ENCODE peak calls at places on chromosomes 7 and 10, in ten cellular contexts. G is foreskin keratinocyte, T is AG04449, W is AG09309, X is choroid plexus epithelial cell, C is lower leg skin, U is foreskin fibroblast, K is A549, H is Panc1, L is DND-41. M is an unnamed sample.

GRCh38 chr7:88358881-88359280 is 52.2 kb upstream of the STEAP4 start:
- DNase-seq in G (no peak), T (no peak), W (no peak), X (no peak), C (no peak), U (no peak), K (no peak), H (no peak), L (no peak), M (no peak)

GRCh38 chr10:102775201-102775972 is 31.6 kb downstream of the WBP1L start:
- DNase-seq in G (no peak), T (no peak), W (no peak), X (peak; percentile 57), C (no peak), U (no peak), K (no peak), H (no peak), L (no peak), M (no peak)

GRCh38 chr10:132497788-132498561 is 39.6 kb upstream of the INPP5A start:
- DNase-seq in G (no peak), T (no peak), W (no peak), X (no peak), C (no peak), U (peak; percentile 51), K (no peak), H (no peak), L (no peak), M (no peak)

GRCh38 chr10:114335614-114336013 is 68.7 kb downstream of the AFAP1L2 start:
- DNase-seq in G (no peak), T (no peak), W (no peak), X (no peak), C (no peak), U (no peak), K (no peak), H (no peak), L (no peak), M (no peak)

GRCh38 chr10:59905735-59906416 is 480 bp downstream of the CCDC6 start:
- DNase-seq in G (no peak), T (no peak), W (no peak), X (no peak), C (peak; percentile 88), U (no peak), K (no peak), H (no peak), L (peak; percentile 26), M (no peak)

GRCh38 chr10:78904196-78904595 is 164.6 kb upstream of the ZMIZ1 start:
- DNase-seq in G (no peak), T (no peak), W (no peak), X (no peak), C (peak; percentile 53), U (no peak), K (no peak), H (no peak), L (no peak), M (no peak)

GRCh38 chr7:102471791-102472125 is 7.0 kb downstream of the POLR2J start:
- DNase-seq in G (no peak), T (no peak), W (no peak), X (no peak), C (no peak), U (no peak), K (no peak), H (no peak), L (no peak), M (no peak)

GRCh38 chr10:77919713-77920108 is 6.8 kb downstream of the DLG5 start:
- DNase-seq in G (no peak), T (no peak), W (no peak), X (peak; percentile 81), C (no peak), U (peak; percentile 86), K (peak; percentile 74), H (no peak), L (no peak), M (no peak)

GRCh38 chr10:102396751-102397151 is 1.2 kb downstream of the NFKB2 start:
- DNase-seq in G (no peak), T (no peak), W (no peak), X (no peak), C (no peak), U (no peak), K (no peak), H (no peak), L (no peak), M (no peak)

GRCh38 chr7:65731562-65732035 is 141.3 kb upstream of the VKORC1L1 start:
- DNase-seq in G (no peak), T (no peak), W (no peak), X (peak; percentile 55), C (no peak), U (peak; percentile 29), K (no peak), H (no peak), L (no peak), M (no peak)

DNA sequence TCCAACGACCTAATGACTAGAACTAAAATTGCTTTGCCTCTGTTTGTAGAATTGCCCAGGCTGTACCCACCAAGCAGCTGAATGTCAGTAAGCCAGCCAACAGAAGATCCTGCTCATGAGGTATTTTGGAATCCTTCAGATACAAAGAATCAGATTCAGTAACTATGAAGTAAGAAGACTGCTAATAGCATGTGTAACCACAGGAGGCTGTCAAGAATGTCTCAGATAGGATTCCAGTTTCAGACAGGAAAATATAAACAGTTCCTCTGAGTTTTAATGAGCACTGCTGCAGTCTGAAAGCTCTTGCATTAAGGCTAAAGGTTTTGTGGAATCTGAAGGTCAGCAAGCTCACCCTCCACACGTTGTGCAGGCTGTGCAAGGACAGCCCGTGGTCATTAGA is 112.6 kb upstream of the ADAM12 start:
- DNase-seq in G (no peak), T (peak; percentile 69), W (peak; percentile 61), X (peak; percentile 94), C (no peak), U (peak; percentile 56), K (no peak), H (no peak), L (no peak), M (peak; percentile 30)
- TF ChIP-seq CTCF in G (no peak), T (no peak), W (no peak), X (peak; percentile 34), C (no peak), U (no peak), K (no peak), H (no peak), L (no peak), M (peak; percentile 10)

DNA sequence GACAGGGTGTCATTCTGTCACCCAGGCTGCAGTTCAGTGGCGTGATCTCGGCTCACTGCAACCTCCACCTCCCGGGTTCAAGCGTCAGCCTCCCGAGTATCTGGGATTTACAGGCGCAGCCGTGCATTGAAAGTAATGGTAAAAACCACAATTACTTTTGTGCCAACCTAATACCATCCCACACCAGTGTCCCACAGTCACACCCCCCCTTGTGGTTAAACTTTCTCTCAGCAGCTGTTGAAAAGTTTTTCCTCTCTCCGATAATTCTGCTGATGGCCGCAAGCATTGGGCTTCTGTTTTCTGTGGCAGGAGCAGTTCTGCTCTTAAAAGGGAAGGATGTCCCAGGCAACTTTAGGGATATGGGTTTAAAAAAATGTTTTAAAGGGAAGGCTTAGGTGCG is 6.6 kb upstream of the LAT2 start:
- DNase-seq in G (no peak), T (no peak), W (peak; percentile 29), X (peak; percentile 63), C (no peak), U (peak; percentile 80), K (peak; percentile 46), H (no peak), L (peak; percentile 76), M (no peak)
- TF ChIP-seq CTCF in G (peak; percentile 71), T (peak; percentile 62), W (peak; percentile 70), X (peak; percentile 73), C (no peak), U (peak; percentile 60), K (peak; percentile 45), H (peak; percentile 79), L (peak; percentile 68), M (peak; percentile 68)

GRCh38 chr7:27897441-27897847 is 157.5 kb downstream of the TAX1BP1 start:
- DNase-seq in G (no peak), T (no peak), W (no peak), X (no peak), C (no peak), U (no peak), K (no peak), H (no peak), L (no peak), M (no peak)

GRCh38 chr7:27897001-27897400 is 157.0 kb downstream of the TAX1BP1 start:
- DNase-seq in G (no peak), T (no peak), W (no peak), X (peak; percentile 81), C (no peak), U (no peak), K (no peak), H (no peak), L (no peak), M (no peak)

GRCh38 chr7:27899601-27900000 is 159.6 kb downstream of the TAX1BP1 start:
- DNase-seq in G (no peak), T (no peak), W (no peak), X (no peak), C (no peak), U (no peak), K (no peak), H (no peak), L (peak; percentile 15), M (no peak)

GRCh38 chr7:27900006-27900405 is 160.0 kb downstream of the TAX1BP1 start:
- DNase-seq in G (no peak), T (no peak), W (no peak), X (no peak), C (no peak), U (no peak), K (no peak), H (no peak), L (no peak), M (no peak)

GRCh38 chr7:27898735-27899134 is 158.8 kb downstream of the TAX1BP1 start:
- DNase-seq in G (no peak), T (no peak), W (no peak), X (no peak), C (no peak), U (no peak), K (no peak), H (no peak), L (no peak), M (no peak)
- TF ChIP-seq CTCF in G (no peak), T (no peak), W (no peak), X (no peak), C (no peak), U (no peak), K (no peak), H (no peak), L (no peak), M (no peak)

DNA sequence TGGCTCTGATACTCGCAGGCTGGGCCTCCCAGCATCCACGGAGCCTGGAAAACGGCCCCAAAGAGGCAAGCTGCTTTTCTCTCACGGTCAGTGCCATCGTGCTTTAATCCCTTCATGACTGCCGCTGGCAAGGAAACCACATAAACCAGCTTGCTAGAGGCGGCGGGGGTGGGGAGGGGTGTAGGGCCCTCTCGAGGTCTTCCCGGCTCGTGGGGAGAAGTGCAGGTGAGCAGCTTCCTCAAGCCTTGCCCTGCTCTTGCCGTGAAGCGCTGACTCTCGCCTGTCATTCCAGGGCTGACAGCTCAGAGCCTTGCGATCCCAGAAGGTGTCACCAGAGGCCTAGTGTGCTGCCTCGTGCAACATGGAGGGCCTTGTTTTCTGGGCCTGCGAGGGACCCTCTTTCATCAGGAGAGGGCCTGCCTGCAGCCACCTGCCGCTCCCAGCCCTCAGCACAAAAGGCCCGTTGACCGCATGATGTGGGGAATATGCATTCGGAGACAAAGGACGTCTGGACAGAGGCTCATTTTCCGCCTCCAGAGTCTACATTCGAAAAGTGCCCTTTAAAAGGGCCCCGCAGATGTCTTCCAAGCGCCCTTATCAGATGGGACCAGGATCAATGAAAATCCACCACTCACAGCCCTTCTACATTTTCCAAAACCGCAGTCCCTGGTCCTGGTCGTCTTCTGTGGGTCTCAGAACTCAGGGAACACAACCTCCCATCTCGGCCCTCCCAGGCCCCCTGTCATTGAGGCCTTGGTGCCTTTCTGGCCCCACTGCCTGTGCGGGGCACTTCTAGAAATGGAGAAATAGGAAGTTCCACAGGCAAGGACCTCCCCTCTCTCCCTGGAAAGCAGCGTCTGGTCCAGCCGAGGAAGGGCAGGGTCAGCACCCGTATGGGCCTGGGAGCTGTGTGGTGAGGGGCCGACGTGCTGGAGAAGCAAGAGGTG is 58.7 kb downstream of the ZRANB1 start:
- DNase-seq in G (no peak), T (no peak), W (no peak), X (peak; percentile 30), C (peak; percentile 86), U (peak; percentile 59), K (no peak), H (no peak), L (peak; percentile 76), M (no peak)
- TF ChIP-seq CTCF in G (peak; percentile 27), T (peak; percentile 11), W (no peak), X (no peak), C (no peak), U (peak; percentile 9), K (no peak), H (no peak), L (peak; percentile 44), M (peak; percentile 21)

M was measured in AG09319.